ENCODE peak calls at places on chromosomes 7 and 10, in four cellular contexts. One of them, this sample, is unnamed.

GRCh38 chr10:6207658-6208057 is 4.9 kb downstream of the PFKFB3 start:
- DNase-seq in cardiac fibroblast: no peak
- DNase-seq in psoas muscle: no peak
- DNase-seq in PC-3: no peak
- DNase-seq in this sample: no peak

GRCh38 chr7:133724694-133725093 is 402.4 kb upstream of the LRGUK start:
- DNase-seq in cardiac fibroblast: no peak
- DNase-seq in psoas muscle: no peak
- DNase-seq in PC-3: no peak
- DNase-seq in this sample: no peak

GRCh38 chr7:103811315-103811714 is 178.1 kb downstream of the RELN start:
- DNase-seq in cardiac fibroblast: no peak
- DNase-seq in psoas muscle: no peak
- DNase-seq in PC-3: no peak
- DNase-seq in this sample: no peak

GRCh38 chr7:11620822-11621395 is 211.1 kb downstream of the THSD7A start:
- DNase-seq in cardiac fibroblast: no peak
- DNase-seq in psoas muscle: no peak
- DNase-seq in PC-3: no peak
- DNase-seq in this sample: no peak

GRCh38 chr10:77863446-77863845 is 63.1 kb downstream of the DLG5 start:
- DNase-seq in cardiac fibroblast: no peak
- DNase-seq in psoas muscle: no peak
- DNase-seq in PC-3: no peak
- DNase-seq in this sample: no peak

GRCh38 chr10:132122097-132122861 is 56.5 kb downstream of the JAKMIP3 start:
- DNase-seq in cardiac fibroblast: no peak
- DNase-seq in psoas muscle: peak
- DNase-seq in PC-3: no peak
- DNase-seq in this sample: no peak

GRCh38 chr10:24349379-24350110 is 140.6 kb downstream of the KIAA1217 start:
- DNase-seq in cardiac fibroblast: peak
- DNase-seq in psoas muscle: no peak
- DNase-seq in PC-3: peak
- DNase-seq in this sample: no peak

GRCh38 chr7:117124585-117125220 is 171.4 kb downstream of the ST7 start:
- DNase-seq in cardiac fibroblast: peak
- DNase-seq in psoas muscle: peak
- DNase-seq in PC-3: peak
- DNase-seq in this sample: peak

GRCh38 chr7:4882742-4883351 is 669 bp downstream of the RADIL start:
- DNase-seq in cardiac fibroblast: no peak
- DNase-seq in psoas muscle: no peak
- DNase-seq in PC-3: peak
- DNase-seq in this sample: no peak

GRCh38 chr10:23693895-23694294 is 255.0 kb downstream of the OTUD1 start:
- DNase-seq in cardiac fibroblast: no peak
- DNase-seq in psoas muscle: no peak
- DNase-seq in PC-3: no peak
- DNase-seq in this sample: no peak

GRCh38 chr10:101062231-101063161 is 707 bp downstream of the KAZALD1 start:
- DNase-seq in cardiac fibroblast: peak
- DNase-seq in psoas muscle: peak
- DNase-seq in PC-3: peak
- DNase-seq in this sample: no peak

GRCh38 chr7:96665689-96666088 is 44.0 kb downstream of the SEM1 start:
- DNase-seq in cardiac fibroblast: no peak
- DNase-seq in psoas muscle: no peak
- DNase-seq in PC-3: no peak
- DNase-seq in this sample: no peak

GRCh38 chr10:27621441-27621840 is 117.3 kb downstream of the RAB18 start:
- DNase-seq in cardiac fibroblast: no peak
- DNase-seq in psoas muscle: no peak
- DNase-seq in PC-3: no peak
- DNase-seq in this sample: no peak

GRCh38 chr7:2010101-2010500 is 222.6 kb downstream of the MAD1L1 start:
- DNase-seq in cardiac fibroblast: no peak
- DNase-seq in psoas muscle: peak
- DNase-seq in PC-3: no peak
- DNase-seq in this sample: no peak

GRCh38 chr10:78301891-78302738 is 268.5 kb downstream of the RPS24 start:
- DNase-seq in cardiac fibroblast: no peak
- DNase-seq in psoas muscle: no peak
- DNase-seq in PC-3: peak
- DNase-seq in this sample: no peak

GRCh38 chr10:514137-514671 is 175.3 kb downstream of the DIP2C start:
- DNase-seq in cardiac fibroblast: no peak
- DNase-seq in psoas muscle: no peak
- DNase-seq in PC-3: no peak
- DNase-seq in this sample: no peak

GRCh38 chr10:75180592-75180991 is 30.0 kb upstream of the VDAC2 start:
- DNase-seq in cardiac fibroblast: peak
- DNase-seq in psoas muscle: no peak
- DNase-seq in PC-3: no peak
- DNase-seq in this sample: no peak

GRCh38 chr7:14418633-14419032 is 429.2 kb upstream of the ETV1 start:
- DNase-seq in cardiac fibroblast: no peak
- DNase-seq in psoas muscle: no peak
- DNase-seq in PC-3: no peak
- DNase-seq in this sample: no peak

GRCh38 chr7:73829505-73829904 is 1.3 kb upstream of the CLDN4 start:
- DNase-seq in cardiac fibroblast: no peak
- DNase-seq in psoas muscle: no peak
- DNase-seq in PC-3: peak
- DNase-seq in this sample: no peak

GRCh38 chr10:50527438-50528043 is 96.2 kb downstream of the SGMS1 start:
- DNase-seq in cardiac fibroblast: no peak
- DNase-seq in psoas muscle: no peak
- DNase-seq in PC-3: no peak
- DNase-seq in this sample: no peak

GRCh38 chr7:134834689-134835462 is 55.4 kb downstream of the CALD1 start:
- DNase-seq in cardiac fibroblast: peak
- DNase-seq in psoas muscle: no peak
- DNase-seq in PC-3: no peak
- DNase-seq in this sample: no peak

GRCh38 chr7:121797283-121798037 is 75.5 kb upstream of the PTPRZ1 start:
- DNase-seq in cardiac fibroblast: peak
- DNase-seq in psoas muscle: no peak
- DNase-seq in PC-3: no peak
- DNase-seq in this sample: no peak

GRCh38 chr10:116055252-116055918 is 217.6 kb downstream of the GFRA1 start:
- DNase-seq in cardiac fibroblast: no peak
- DNase-seq in psoas muscle: peak
- DNase-seq in PC-3: no peak
- DNase-seq in this sample: no peak

GRCh38 chr10:13942030-13942429 is 355.3 kb downstream of the PRPF18 start:
- DNase-seq in cardiac fibroblast: no peak
- DNase-seq in psoas muscle: no peak
- DNase-seq in PC-3: no peak
- DNase-seq in this sample: no peak

GRCh38 chr7:108421720-108422331 is 34.4 kb downstream of the NRCAM start:
- DNase-seq in cardiac fibroblast: no peak
- DNase-seq in psoas muscle: no peak
- DNase-seq in PC-3: no peak
- DNase-seq in this sample: no peak

GRCh38 chr10:86868353-86868752 is 89.1 kb downstream of the MMRN2 start:
- DNase-seq in cardiac fibroblast: peak
- DNase-seq in psoas muscle: no peak
- DNase-seq in PC-3: no peak
- DNase-seq in this sample: no peak

GRCh38 chr7:87156709-87157108 is 4.5 kb downstream of the DMTF1 start:
- DNase-seq in cardiac fibroblast: peak
- DNase-seq in psoas muscle: no peak
- DNase-seq in PC-3: no peak
- DNase-seq in this sample: no peak

GRCh38 chr7:73718438-73718881 is 1.0 kb downstream of the STX1A start:
- DNase-seq in cardiac fibroblast: no peak
- DNase-seq in psoas muscle: no peak
- DNase-seq in PC-3: peak
- DNase-seq in this sample: no peak

GRCh38 chr7:132138817-132139216 is 437.5 kb downstream of the PLXNA4 start:
- DNase-seq in cardiac fibroblast: peak
- DNase-seq in psoas muscle: no peak
- DNase-seq in PC-3: peak
- DNase-seq in this sample: no peak

GRCh38 chr7:82714883-82715282 is 271.3 kb upstream of the CACNA2D1 start:
- DNase-seq in cardiac fibroblast: peak
- DNase-seq in psoas muscle: no peak
- DNase-seq in PC-3: no peak
- DNase-seq in this sample: no peak

GRCh38 chr10:13717936-13718772 is 131.4 kb downstream of the PRPF18 start:
- DNase-seq in cardiac fibroblast: peak
- DNase-seq in psoas muscle: peak
- DNase-seq in PC-3: peak
- DNase-seq in this sample: peak

GRCh38 chr10:23390809-23391208 is 46.2 kb upstream of the C10orf67 start:
- DNase-seq in cardiac fibroblast: no peak
- DNase-seq in psoas muscle: no peak
- DNase-seq in PC-3: no peak
- DNase-seq in this sample: no peak

DNA sequence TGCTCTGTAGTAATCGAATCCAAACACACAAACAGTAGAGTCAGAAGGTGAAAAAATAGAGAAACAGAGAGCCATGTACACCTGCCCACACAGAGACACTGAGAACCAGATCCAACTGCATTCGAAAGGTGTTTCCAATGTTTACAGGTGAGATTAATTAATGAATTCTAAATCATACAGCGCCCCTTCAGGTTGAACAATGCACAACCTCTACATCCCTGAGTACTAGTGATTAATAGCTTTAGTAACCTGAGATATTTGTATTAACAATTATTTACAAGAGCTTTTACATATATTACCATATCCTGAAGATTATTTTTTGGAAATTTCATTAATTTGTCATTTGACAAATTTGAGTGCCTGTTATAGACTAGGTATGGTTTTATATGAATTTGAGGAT is 7.6 kb upstream of the MRC1 start:
- DNase-seq in cardiac fibroblast: no peak
- DNase-seq in psoas muscle: no peak
- DNase-seq in PC-3: no peak
- DNase-seq in this sample: no peak
- TF ChIP-seq CTCF in cardiac fibroblast: no peak
- TF ChIP-seq CTCF in psoas muscle: no peak
- TF ChIP-seq CTCF in PC-3: peak
- TF ChIP-seq CTCF in this sample: no peak

GRCh38 chr7:149714081-149714909 is 59.1 kb downstream of the ZNF467 start:
- DNase-seq in cardiac fibroblast: peak
- DNase-seq in psoas muscle: peak
- DNase-seq in PC-3: peak
- DNase-seq in this sample: no peak
- H3K4me3 ChIP-seq in cardiac fibroblast: peak
- H3K4me3 ChIP-seq in psoas muscle: peak
- H3K4me3 ChIP-seq in PC-3: peak
- H3K4me3 ChIP-seq in this sample: peak

GRCh38 chr10:63901916-63902315 is 380.7 kb downstream of the REEP3 start:
- DNase-seq in cardiac fibroblast: peak
- DNase-seq in psoas muscle: no peak
- DNase-seq in PC-3: no peak
- DNase-seq in this sample: peak

GRCh38 chr10:63896992-63897391 is 375.8 kb downstream of the REEP3 start:
- DNase-seq in cardiac fibroblast: no peak
- DNase-seq in psoas muscle: no peak
- DNase-seq in PC-3: peak
- DNase-seq in this sample: no peak

DNA sequence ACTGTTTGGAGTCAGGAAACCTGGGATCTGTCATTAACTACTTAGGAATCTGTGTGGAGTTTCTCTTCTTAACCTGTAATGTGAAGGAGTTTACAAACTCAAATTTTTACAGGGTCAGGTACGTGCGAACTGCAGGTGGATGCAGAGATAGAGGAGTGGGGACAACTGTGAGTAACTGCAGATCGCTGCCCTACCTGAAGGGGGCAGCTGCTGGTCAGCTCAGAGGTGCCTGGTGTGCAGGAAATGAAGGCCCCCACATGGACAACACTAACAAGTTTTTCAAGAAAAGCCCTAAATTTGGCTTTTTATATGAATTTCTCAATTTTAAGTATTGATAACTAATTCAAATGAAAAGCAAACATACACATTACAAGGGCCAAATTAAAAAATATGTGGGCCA is 380.0 kb downstream of the REEP3 start:
- DNase-seq in cardiac fibroblast: no peak
- DNase-seq in psoas muscle: no peak
- DNase-seq in PC-3: peak
- DNase-seq in this sample: no peak
- TF ChIP-seq CTCF in cardiac fibroblast: peak
- TF ChIP-seq CTCF in psoas muscle: no peak
- TF ChIP-seq CTCF in PC-3: peak
- TF ChIP-seq CTCF in this sample: peak

GRCh38 chr7:106867641-106868351 is 2.7 kb downstream of the PIK3CG start:
- DNase-seq in cardiac fibroblast: no peak
- DNase-seq in psoas muscle: peak
- DNase-seq in PC-3: no peak
- DNase-seq in this sample: no peak

GRCh38 chr7:106864298-106865081 is 592 bp upstream of the PIK3CG start:
- DNase-seq in cardiac fibroblast: no peak
- DNase-seq in psoas muscle: no peak
- DNase-seq in PC-3: no peak
- DNase-seq in this sample: no peak

GRCh38 chr7:106863216-106863997 is 1.7 kb upstream of the PIK3CG start:
- DNase-seq in cardiac fibroblast: no peak
- DNase-seq in psoas muscle: no peak
- DNase-seq in PC-3: no peak
- DNase-seq in this sample: no peak

GRCh38 chr7:106866298-106867281 is 1.5 kb downstream of the PIK3CG start:
- DNase-seq in cardiac fibroblast: no peak
- DNase-seq in psoas muscle: no peak
- DNase-seq in PC-3: no peak
- DNase-seq in this sample: no peak

DNA sequence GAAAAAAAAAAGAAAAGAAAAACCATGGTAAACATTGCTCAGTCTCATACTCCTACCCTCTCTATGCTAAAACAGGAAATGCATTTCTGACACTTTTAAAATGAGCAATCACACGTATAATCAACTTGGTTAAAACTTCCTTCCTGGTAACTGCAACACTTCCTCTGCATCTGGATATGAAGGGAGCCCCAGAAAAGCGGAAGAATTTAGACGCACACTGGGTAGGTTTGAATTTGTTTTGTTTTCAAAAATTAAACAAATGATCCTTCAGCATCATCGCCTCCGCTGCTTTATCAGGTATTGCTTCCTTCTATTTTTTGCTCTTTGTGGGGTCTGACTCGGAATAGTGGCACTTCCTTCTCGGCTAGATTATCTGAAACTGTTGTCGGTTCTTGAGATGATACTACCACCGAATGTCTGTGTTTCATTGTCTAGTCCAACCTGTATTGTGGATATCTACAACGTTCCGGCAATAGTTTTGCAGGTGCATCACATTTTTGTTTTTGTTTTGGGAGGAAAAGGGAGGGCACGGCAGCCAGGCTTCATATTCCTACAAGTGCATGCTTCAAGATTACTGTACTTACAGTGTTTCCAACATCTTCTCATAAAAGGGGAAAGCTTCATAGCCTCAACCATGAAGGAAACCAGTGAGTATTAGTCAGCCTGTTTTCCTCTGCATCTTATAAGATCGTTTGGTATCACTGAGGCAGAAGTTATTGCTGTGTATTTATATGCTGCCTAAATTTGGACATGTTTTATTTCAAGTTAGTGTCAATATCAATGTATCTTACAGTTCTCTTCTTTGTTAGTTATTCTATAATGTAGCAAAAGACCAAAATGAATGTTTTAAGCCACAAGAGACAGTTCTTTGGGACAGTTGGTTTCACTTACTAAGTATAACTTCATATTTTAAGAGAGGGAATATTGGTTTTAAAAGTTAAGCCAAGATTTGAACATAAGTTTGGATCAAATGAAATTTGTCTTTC is at the start of gene PIK3CG:
- DNase-seq in cardiac fibroblast: no peak
- DNase-seq in psoas muscle: no peak
- DNase-seq in PC-3: no peak
- DNase-seq in this sample: no peak
- H3K4me3 ChIP-seq in cardiac fibroblast: no peak
- H3K4me3 ChIP-seq in psoas muscle: peak
- H3K4me3 ChIP-seq in PC-3: no peak
- H3K4me3 ChIP-seq in this sample: no peak

This sample was measured in AG04449.